ENCODE peak calls at places on chromosomes 1 and 21, in eight cellular contexts. One of them, this sample, is unnamed.

GRCh38 chr1:239493736-239494285 is 107.4 kb downstream of the CHRM3 start:
- DNase-seq in DND-41: no peak
- DNase-seq in fibroblast of lung: peak
- DNase-seq in endothelial cell of umbilical vein: no peak
- DNase-seq in H1: no peak
- DNase-seq in mesendoderm: no peak
- DNase-seq in IMR-90: no peak
- DNase-seq in PC-3: peak
- DNase-seq in this sample: no peak

GRCh38 chr21:38930838-38931237 is 125.1 kb downstream of the ETS2 start:
- DNase-seq in fibroblast of lung: no peak
- DNase-seq in H1: no peak
- DNase-seq in DND-41: no peak
- DNase-seq in endothelial cell of umbilical vein: no peak
- DNase-seq in mesendoderm: no peak
- DNase-seq in PC-3: no peak
- DNase-seq in IMR-90: peak
- DNase-seq in this sample: no peak

GRCh38 chr1:154342132-154342531 is 16.8 kb downstream of the ATP8B2 start:
- DNase-seq in DND-41: no peak
- DNase-seq in IMR-90: no peak
- DNase-seq in mesendoderm: no peak
- DNase-seq in endothelial cell of umbilical vein: no peak
- DNase-seq in PC-3: no peak
- DNase-seq in H1: no peak
- DNase-seq in fibroblast of lung: no peak
- DNase-seq in this sample: no peak

GRCh38 chr1:32263744-32264143 is 12.7 kb downstream of the LCK start:
- DNase-seq in H1: no peak
- DNase-seq in DND-41: peak
- DNase-seq in PC-3: no peak
- DNase-seq in endothelial cell of umbilical vein: no peak
- DNase-seq in mesendoderm: no peak
- DNase-seq in fibroblast of lung: no peak
- DNase-seq in IMR-90: no peak
- DNase-seq in this sample: no peak

GRCh38 chr1:228379165-228379460 is 27.5 kb downstream of the TRIM11 start:
- DNase-seq in IMR-90: no peak
- DNase-seq in mesendoderm: peak
- DNase-seq in H1: no peak
- DNase-seq in PC-3: no peak
- DNase-seq in fibroblast of lung: peak
- DNase-seq in endothelial cell of umbilical vein: no peak
- DNase-seq in DND-41: no peak
- DNase-seq in this sample: peak

GRCh38 chr1:170707959-170708666 is 44.2 kb downstream of the PRRX1 start:
- DNase-seq in fibroblast of lung: peak
- DNase-seq in endothelial cell of umbilical vein: peak
- DNase-seq in IMR-90: peak
- DNase-seq in H1: no peak
- DNase-seq in mesendoderm: peak
- DNase-seq in DND-41: no peak
- DNase-seq in PC-3: peak
- DNase-seq in this sample: no peak

GRCh38 chr1:34086561-34086960 is 78.5 kb downstream of the CSMD2 start:
- DNase-seq in fibroblast of lung: no peak
- DNase-seq in mesendoderm: no peak
- DNase-seq in IMR-90: no peak
- DNase-seq in PC-3: no peak
- DNase-seq in H1: no peak
- DNase-seq in DND-41: no peak
- DNase-seq in endothelial cell of umbilical vein: no peak
- DNase-seq in this sample: no peak

GRCh38 chr1:76023669-76024407 is 50.7 kb upstream of the ST6GALNAC3 start:
- DNase-seq in H1: no peak
- DNase-seq in PC-3: no peak
- DNase-seq in IMR-90: peak
- DNase-seq in fibroblast of lung: peak
- DNase-seq in endothelial cell of umbilical vein: no peak
- DNase-seq in mesendoderm: peak
- DNase-seq in DND-41: no peak
- DNase-seq in this sample: no peak

GRCh38 chr1:169595764-169596711 is 9.8 kb upstream of the F5 start:
- DNase-seq in DND-41: peak
- DNase-seq in PC-3: peak
- DNase-seq in endothelial cell of umbilical vein: peak
- DNase-seq in H1: no peak
- DNase-seq in IMR-90: peak
- DNase-seq in fibroblast of lung: peak
- DNase-seq in mesendoderm: peak
- DNase-seq in this sample: no peak

GRCh38 chr1:32627596-32628162 is 22.7 kb downstream of the ZBTB8OS start:
- DNase-seq in IMR-90: no peak
- DNase-seq in fibroblast of lung: no peak
- DNase-seq in H1: no peak
- DNase-seq in mesendoderm: no peak
- DNase-seq in endothelial cell of umbilical vein: no peak
- DNase-seq in DND-41: no peak
- DNase-seq in PC-3: no peak
- DNase-seq in this sample: no peak

GRCh38 chr1:46412853-46413595 is 18.9 kb downstream of the FAAH start:
- DNase-seq in IMR-90: no peak
- DNase-seq in endothelial cell of umbilical vein: no peak
- DNase-seq in DND-41: no peak
- DNase-seq in H1: no peak
- DNase-seq in fibroblast of lung: no peak
- DNase-seq in mesendoderm: no peak
- DNase-seq in PC-3: no peak
- DNase-seq in this sample: no peak

DNA sequence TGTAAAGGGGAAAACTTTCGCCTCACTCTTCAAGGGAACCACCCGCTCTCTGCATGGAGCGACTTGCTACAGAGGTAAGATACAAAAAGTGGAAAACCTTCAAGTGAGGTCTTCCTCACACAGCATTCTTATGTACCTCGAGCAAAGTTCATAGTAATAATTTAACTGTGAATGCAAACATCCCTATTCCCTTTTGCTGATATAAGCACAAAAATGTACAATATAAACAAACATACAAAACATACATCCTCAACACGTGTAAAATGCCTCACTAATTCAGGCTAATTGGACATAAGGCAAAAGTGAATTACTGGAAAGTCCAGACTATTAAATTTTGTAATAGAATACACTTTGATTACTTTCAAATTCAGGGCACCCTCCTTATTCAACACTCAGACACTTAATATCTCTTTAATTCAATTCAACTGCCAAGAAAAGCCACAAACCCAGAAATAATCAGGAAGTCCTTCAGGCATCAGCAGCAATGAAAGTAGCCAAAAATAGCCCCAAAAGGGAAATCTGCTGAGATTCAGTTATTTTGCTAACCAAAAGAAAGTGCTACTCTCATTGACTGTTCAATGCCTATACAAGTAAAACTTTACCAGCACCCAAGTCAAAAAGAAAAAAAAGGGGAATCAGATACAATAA is 15.2 kb upstream of the LMX1A start:
- DNase-seq in IMR-90: no peak
- DNase-seq in H1: no peak
- DNase-seq in mesendoderm: no peak
- DNase-seq in fibroblast of lung: peak
- DNase-seq in endothelial cell of umbilical vein: no peak
- DNase-seq in DND-41: no peak
- DNase-seq in PC-3: no peak
- DNase-seq in this sample: no peak
- H3K9ac ChIP-seq in IMR-90: no peak
- H3K9ac ChIP-seq in H1: no peak
- H3K9ac ChIP-seq in mesendoderm: no peak
- H3K9ac ChIP-seq in fibroblast of lung: no peak
- H3K9ac ChIP-seq in endothelial cell of umbilical vein: no peak
- H3K9ac ChIP-seq in DND-41: no peak
- H3K9ac ChIP-seq in PC-3: no peak
- H3K9ac ChIP-seq in this sample: no peak

DNA sequence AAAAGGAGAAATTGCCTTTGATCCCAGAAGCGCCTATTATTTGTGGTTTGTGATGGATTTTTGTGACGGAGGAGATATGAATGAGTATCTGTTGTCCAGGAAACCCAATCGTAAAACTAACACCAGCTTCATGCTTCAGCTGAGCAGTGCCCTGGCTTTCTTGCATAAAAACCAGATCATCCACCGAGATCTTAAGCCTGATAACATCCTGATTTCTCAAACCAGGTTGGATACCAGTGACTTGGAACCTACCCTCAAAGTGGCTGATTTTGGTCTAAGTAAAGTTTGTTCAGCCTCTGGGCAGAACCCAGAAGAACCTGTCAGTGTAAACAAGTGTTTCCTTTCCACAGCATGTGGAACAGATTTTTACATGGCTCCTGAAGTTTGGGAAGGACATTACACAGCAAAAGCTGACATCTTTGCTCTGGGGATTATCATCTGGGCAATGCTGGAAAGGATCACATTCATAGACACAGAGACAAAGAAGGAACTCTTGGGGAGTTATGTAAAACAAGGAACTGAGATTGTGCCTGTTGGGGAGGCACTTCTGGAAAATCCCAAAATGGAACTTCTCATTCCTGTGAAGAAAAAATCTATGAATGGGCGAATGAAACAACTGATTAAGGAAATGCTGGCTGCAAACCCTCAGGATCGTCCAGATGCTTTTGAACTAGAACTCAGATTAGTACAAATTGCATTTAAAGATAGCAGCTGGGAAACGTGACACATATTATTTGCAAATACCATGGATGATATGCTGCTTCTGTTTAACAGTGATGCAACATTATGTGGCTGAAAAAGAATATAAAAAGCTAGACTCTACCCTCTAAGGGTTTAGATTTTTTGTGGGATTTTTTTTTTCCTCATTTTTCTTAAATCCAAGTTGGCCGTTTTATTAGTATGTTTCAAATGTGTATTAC is 10.5 kb downstream of the PDIK1L start:
- DNase-seq in IMR-90: no peak
- DNase-seq in endothelial cell of umbilical vein: no peak
- DNase-seq in PC-3: peak
- DNase-seq in mesendoderm: no peak
- DNase-seq in H1: no peak
- DNase-seq in fibroblast of lung: no peak
- DNase-seq in DND-41: peak
- DNase-seq in this sample: no peak
- H3K9ac ChIP-seq in IMR-90: no peak
- H3K9ac ChIP-seq in endothelial cell of umbilical vein: no peak
- H3K9ac ChIP-seq in PC-3: peak
- H3K9ac ChIP-seq in mesendoderm: no peak
- H3K9ac ChIP-seq in H1: no peak
- H3K9ac ChIP-seq in fibroblast of lung: no peak
- H3K9ac ChIP-seq in DND-41: no peak
- H3K9ac ChIP-seq in this sample: no peak

GRCh38 chr1:48028218-48028804 is 31.1 kb upstream of the TRABD2B start:
- DNase-seq in fibroblast of lung: no peak
- DNase-seq in endothelial cell of umbilical vein: no peak
- DNase-seq in IMR-90: no peak
- DNase-seq in PC-3: no peak
- DNase-seq in DND-41: no peak
- DNase-seq in mesendoderm: no peak
- DNase-seq in H1: no peak
- DNase-seq in this sample: no peak

GRCh38 chr1:48027533-48027835 is 30.3 kb upstream of the TRABD2B start:
- DNase-seq in DND-41: no peak
- DNase-seq in PC-3: no peak
- DNase-seq in mesendoderm: peak
- DNase-seq in fibroblast of lung: no peak
- DNase-seq in IMR-90: no peak
- DNase-seq in endothelial cell of umbilical vein: no peak
- DNase-seq in H1: no peak
- DNase-seq in this sample: no peak

GRCh38 chr1:48025076-48025475 is 27.9 kb upstream of the TRABD2B start:
- DNase-seq in H1: no peak
- DNase-seq in endothelial cell of umbilical vein: no peak
- DNase-seq in PC-3: no peak
- DNase-seq in IMR-90: no peak
- DNase-seq in mesendoderm: peak
- DNase-seq in DND-41: no peak
- DNase-seq in fibroblast of lung: no peak
- DNase-seq in this sample: no peak

GRCh38 chr1:48026275-48026674 is 29.1 kb upstream of the TRABD2B start:
- DNase-seq in PC-3: peak
- DNase-seq in IMR-90: peak
- DNase-seq in H1: no peak
- DNase-seq in mesendoderm: peak
- DNase-seq in endothelial cell of umbilical vein: no peak
- DNase-seq in DND-41: no peak
- DNase-seq in fibroblast of lung: peak
- DNase-seq in this sample: no peak

GRCh38 chr1:48026701-48027532 is 29.7 kb upstream of the TRABD2B start:
- DNase-seq in endothelial cell of umbilical vein: no peak
- DNase-seq in PC-3: no peak
- DNase-seq in fibroblast of lung: no peak
- DNase-seq in H1: no peak
- DNase-seq in DND-41: no peak
- DNase-seq in mesendoderm: peak
- DNase-seq in IMR-90: no peak
- DNase-seq in this sample: no peak
- H3K9ac ChIP-seq in endothelial cell of umbilical vein: no peak
- H3K9ac ChIP-seq in PC-3: no peak
- H3K9ac ChIP-seq in fibroblast of lung: no peak
- H3K9ac ChIP-seq in H1: no peak
- H3K9ac ChIP-seq in DND-41: no peak
- H3K9ac ChIP-seq in mesendoderm: no peak
- H3K9ac ChIP-seq in IMR-90: no peak
- H3K9ac ChIP-seq in this sample: no peak

DNA sequence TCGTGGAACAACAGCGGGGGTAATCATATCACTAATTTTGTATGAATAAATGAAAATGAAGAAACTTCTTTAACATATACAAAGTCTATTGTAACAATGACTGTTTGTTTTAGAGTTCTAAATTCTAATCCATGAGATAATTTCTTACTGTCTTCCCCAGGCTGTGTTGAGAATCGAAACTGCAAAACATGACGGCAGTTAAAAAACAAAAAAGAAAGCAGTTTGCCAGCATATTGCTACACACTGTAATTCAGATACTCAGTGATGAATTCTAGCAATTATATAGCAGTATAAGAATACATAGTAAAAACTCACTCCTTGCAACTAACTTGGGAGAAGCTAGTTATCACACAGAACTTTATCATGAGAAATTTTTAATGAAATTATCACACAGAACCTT is 22.1 kb downstream of the INSL5 start:
- DNase-seq in PC-3: no peak
- DNase-seq in mesendoderm: no peak
- DNase-seq in H1: no peak
- DNase-seq in fibroblast of lung: no peak
- DNase-seq in DND-41: no peak
- DNase-seq in endothelial cell of umbilical vein: no peak
- DNase-seq in IMR-90: no peak
- DNase-seq in this sample: no peak
- H3K9ac ChIP-seq in PC-3: no peak
- H3K9ac ChIP-seq in mesendoderm: no peak
- H3K9ac ChIP-seq in H1: no peak
- H3K9ac ChIP-seq in fibroblast of lung: no peak
- H3K9ac ChIP-seq in DND-41: no peak
- H3K9ac ChIP-seq in endothelial cell of umbilical vein: no peak
- H3K9ac ChIP-seq in IMR-90: no peak
- H3K9ac ChIP-seq in this sample: no peak